ENCODE peak calls at places on chromosomes 4 and X, in six cellular contexts. One of them, this sample, is unnamed.
A peak's percentile ranks its signal among the peaks of the same experiment; 100 is the strongest.

GRCh38 chrX:21717802-21718201 is 40.1 kb downstream of the SMPX start:
- DNase-seq in H1: no peak
- DNase-seq in H9: no peak
- DNase-seq in neuronal stem cell: no peak
- DNase-seq in mesenchymal stem cell: no peak
- DNase-seq in IMR-90: no peak
- DNase-seq in this sample: no peak

GRCh38 chrX:56763556-56764152 is 34.6 kb downstream of the NBDY start:
- DNase-seq in H1: peak; percentile 41
- DNase-seq in H9: peak; percentile 31
- DNase-seq in neuronal stem cell: no peak
- DNase-seq in mesenchymal stem cell: no peak
- DNase-seq in IMR-90: peak; percentile 75
- DNase-seq in this sample: no peak

GRCh38 chr4:88283661-88284377 is 542 bp downstream of the PPM1K start:
- DNase-seq in H1: peak; percentile 70
- DNase-seq in H9: peak; percentile 62
- DNase-seq in neuronal stem cell: peak; percentile 67
- DNase-seq in mesenchymal stem cell: peak; percentile 88
- DNase-seq in IMR-90: peak; percentile 50
- DNase-seq in this sample: peak; percentile 78

GRCh38 chr4:113872426-113873260 is 106.8 kb downstream of the ARSJ start:
- DNase-seq in H1: no peak
- DNase-seq in H9: no peak
- DNase-seq in neuronal stem cell: no peak
- DNase-seq in mesenchymal stem cell: no peak
- DNase-seq in IMR-90: peak; percentile 22
- DNase-seq in this sample: peak; percentile 68

GRCh38 chr4:158760866-158761265 is 8.0 kb upstream of the FNIP2 start:
- DNase-seq in H1: no peak
- DNase-seq in H9: no peak
- DNase-seq in neuronal stem cell: no peak
- DNase-seq in mesenchymal stem cell: no peak
- DNase-seq in IMR-90: peak; percentile 64
- DNase-seq in this sample: no peak

GRCh38 chr4:131091896-131092295 is 1995.9 kb downstream of the C4orf33 start:
- DNase-seq in H1: no peak
- DNase-seq in H9: no peak
- DNase-seq in neuronal stem cell: peak; percentile 24
- DNase-seq in mesenchymal stem cell: peak; percentile 68
- DNase-seq in IMR-90: peak; percentile 4
- DNase-seq in this sample: peak; percentile 53

GRCh38 chr4:185811509-185812364 is at the start of gene SORBS2:
- DNase-seq in H1: no peak
- DNase-seq in H9: no peak
- DNase-seq in neuronal stem cell: no peak
- DNase-seq in mesenchymal stem cell: peak; percentile 41
- DNase-seq in IMR-90: peak; percentile 25
- DNase-seq in this sample: peak; percentile 88

GRCh38 chrX:114800719-114801118 is 216.7 kb downstream of the IL13RA2 start:
- DNase-seq in H1: no peak
- DNase-seq in H9: no peak
- DNase-seq in neuronal stem cell: no peak
- DNase-seq in mesenchymal stem cell: peak; percentile 53
- DNase-seq in IMR-90: peak; percentile 12
- DNase-seq in this sample: no peak

GRCh38 chr4:100391913-100392312 is 125.9 kb downstream of the EMCN start:
- DNase-seq in H1: no peak
- DNase-seq in H9: no peak
- DNase-seq in neuronal stem cell: no peak
- DNase-seq in mesenchymal stem cell: peak; percentile 60
- DNase-seq in IMR-90: peak; percentile 43
- DNase-seq in this sample: no peak

GRCh38 chr4:3877236-3877635 is 111.1 kb downstream of the ADRA2C start:
- DNase-seq in H1: no peak
- DNase-seq in H9: no peak
- DNase-seq in neuronal stem cell: no peak
- DNase-seq in mesenchymal stem cell: no peak
- DNase-seq in IMR-90: no peak
- DNase-seq in this sample: no peak

GRCh38 chrX:120749141-120749846 is 119.4 kb upstream of the C1GALT1C1 start:
- DNase-seq in H1: no peak
- DNase-seq in H9: no peak
- DNase-seq in neuronal stem cell: no peak
- DNase-seq in mesenchymal stem cell: no peak
- DNase-seq in IMR-90: no peak
- DNase-seq in this sample: no peak

GRCh38 chr4:7121174-7121573 is 53.3 kb upstream of the GRPEL1 start:
- DNase-seq in H1: no peak
- DNase-seq in H9: no peak
- DNase-seq in neuronal stem cell: no peak
- DNase-seq in mesenchymal stem cell: no peak
- DNase-seq in IMR-90: no peak
- DNase-seq in this sample: no peak

GRCh38 chrX:70482300-70482699 is 37.7 kb downstream of the DLG3 start:
- DNase-seq in H1: no peak
- DNase-seq in H9: no peak
- DNase-seq in neuronal stem cell: no peak
- DNase-seq in mesenchymal stem cell: no peak
- DNase-seq in IMR-90: no peak
- DNase-seq in this sample: no peak

GRCh38 chr4:182478475-182478874 is 235.3 kb downstream of the TENM3 start:
- DNase-seq in H1: no peak
- DNase-seq in H9: no peak
- DNase-seq in neuronal stem cell: no peak
- DNase-seq in mesenchymal stem cell: peak; percentile 43
- DNase-seq in IMR-90: peak; percentile 59
- DNase-seq in this sample: peak; percentile 47

GRCh38 chr4:140286503-140286902 is 86.9 kb upstream of the SCOC start:
- DNase-seq in H1: no peak
- DNase-seq in H9: no peak
- DNase-seq in neuronal stem cell: no peak
- DNase-seq in mesenchymal stem cell: no peak
- DNase-seq in IMR-90: no peak
- DNase-seq in this sample: no peak

GRCh38 chr4:73828945-73829344 is 7.5 kb upstream of the CXCL6 start:
- DNase-seq in H1: no peak
- DNase-seq in H9: no peak
- DNase-seq in neuronal stem cell: no peak
- DNase-seq in mesenchymal stem cell: no peak
- DNase-seq in IMR-90: peak; percentile 53
- DNase-seq in this sample: no peak

GRCh38 chr4:177596035-177596434 is 153.8 kb upstream of the AGA start:
- DNase-seq in H1: no peak
- DNase-seq in H9: peak; percentile 84
- DNase-seq in neuronal stem cell: no peak
- DNase-seq in mesenchymal stem cell: peak; percentile 85
- DNase-seq in IMR-90: peak; percentile 85
- DNase-seq in this sample: peak; percentile 91

GRCh38 chr4:104964387-104965175 is 182.1 kb upstream of the TET2 start:
- DNase-seq in H1: no peak
- DNase-seq in H9: no peak
- DNase-seq in neuronal stem cell: no peak
- DNase-seq in mesenchymal stem cell: no peak
- DNase-seq in IMR-90: no peak
- DNase-seq in this sample: no peak

GRCh38 chr4:122823476-122823875 is 3.2 kb upstream of the FGF2 start:
- DNase-seq in H1: no peak
- DNase-seq in H9: no peak
- DNase-seq in neuronal stem cell: no peak
- DNase-seq in mesenchymal stem cell: no peak
- DNase-seq in IMR-90: no peak
- DNase-seq in this sample: no peak

GRCh38 chr4:77819409-77819835 is 254 bp upstream of the CNOT6L start:
- DNase-seq in H1: no peak
- DNase-seq in H9: peak; percentile 32
- DNase-seq in neuronal stem cell: no peak
- DNase-seq in mesenchymal stem cell: peak; percentile 30
- DNase-seq in IMR-90: no peak
- DNase-seq in this sample: no peak

GRCh38 chr4:21778702-21779101 is 169.9 kb downstream of the KCNIP4 start:
- DNase-seq in H1: no peak
- DNase-seq in H9: no peak
- DNase-seq in neuronal stem cell: no peak
- DNase-seq in mesenchymal stem cell: no peak
- DNase-seq in IMR-90: no peak
- DNase-seq in this sample: no peak

GRCh38 chr4:114180481-114180880 is 201.0 kb upstream of the ARSJ start:
- DNase-seq in H1: peak; percentile 61
- DNase-seq in H9: peak; percentile 79
- DNase-seq in neuronal stem cell: peak; percentile 32
- DNase-seq in mesenchymal stem cell: peak; percentile 72
- DNase-seq in IMR-90: peak; percentile 85
- DNase-seq in this sample: peak; percentile 87

GRCh38 chr4:185470503-185471195 is 884 bp downstream of the CCDC110 start:
- DNase-seq in H1: peak; percentile 71
- DNase-seq in H9: peak; percentile 55
- DNase-seq in neuronal stem cell: peak; percentile 15
- DNase-seq in mesenchymal stem cell: peak; percentile 26
- DNase-seq in IMR-90: peak; percentile 12
- DNase-seq in this sample: peak; percentile 50

GRCh38 chr4:137663376-137664054 is 131.2 kb upstream of the PCDH18 start:
- DNase-seq in H1: no peak
- DNase-seq in H9: no peak
- DNase-seq in neuronal stem cell: no peak
- DNase-seq in mesenchymal stem cell: peak; percentile 37
- DNase-seq in IMR-90: no peak
- DNase-seq in this sample: no peak

GRCh38 chr4:89249716-89250361 is 57.8 kb downstream of the GPRIN3 start:
- DNase-seq in H1: no peak
- DNase-seq in H9: no peak
- DNase-seq in neuronal stem cell: no peak
- DNase-seq in mesenchymal stem cell: no peak
- DNase-seq in IMR-90: no peak
- DNase-seq in this sample: peak; percentile 50

GRCh38 chrX:52082578-52082977 is 13.6 kb upstream of the MAGED4B start:
- DNase-seq in H1: no peak
- DNase-seq in H9: no peak
- DNase-seq in neuronal stem cell: no peak
- DNase-seq in mesenchymal stem cell: peak; percentile 31
- DNase-seq in IMR-90: no peak
- DNase-seq in this sample: no peak

GRCh38 chrX:109954955-109955354 is 48.0 kb upstream of the TMEM164 start:
- DNase-seq in H1: no peak
- DNase-seq in H9: no peak
- DNase-seq in neuronal stem cell: no peak
- DNase-seq in mesenchymal stem cell: no peak
- DNase-seq in IMR-90: no peak
- DNase-seq in this sample: no peak

GRCh38 chrX:5829060-5829459 is 399.6 kb downstream of the NLGN4X start:
- DNase-seq in H1: no peak
- DNase-seq in H9: no peak
- DNase-seq in neuronal stem cell: no peak
- DNase-seq in mesenchymal stem cell: no peak
- DNase-seq in IMR-90: no peak
- DNase-seq in this sample: no peak

GRCh38 chrX:100417671-100418070 is 7.6 kb upstream of the PCDH19 start:
- DNase-seq in H1: no peak
- DNase-seq in H9: no peak
- DNase-seq in neuronal stem cell: no peak
- DNase-seq in mesenchymal stem cell: no peak
- DNase-seq in IMR-90: no peak
- DNase-seq in this sample: no peak
- H2BK15ac ChIP-seq in H1: no peak overlapping the region
- H2BK15ac ChIP-seq in H9: no peak overlapping the region
- H2BK15ac ChIP-seq in neuronal stem cell: no peak overlapping the region
- H2BK15ac ChIP-seq in mesenchymal stem cell: no peak overlapping the region
- H2BK15ac ChIP-seq in IMR-90: no peak overlapping the region
- H2BK15ac ChIP-seq in this sample: no peak overlapping the region

GRCh38 chrX:32397562-32398216 is 813.7 kb downstream of the DMD start:
- DNase-seq in H1: no peak
- DNase-seq in H9: no peak
- DNase-seq in neuronal stem cell: no peak
- DNase-seq in mesenchymal stem cell: no peak
- DNase-seq in IMR-90: no peak
- DNase-seq in this sample: no peak
- H2BK15ac ChIP-seq in H1: no peak overlapping the region
- H2BK15ac ChIP-seq in H9: no peak overlapping the region
- H2BK15ac ChIP-seq in neuronal stem cell: no peak overlapping the region
- H2BK15ac ChIP-seq in mesenchymal stem cell: no peak overlapping the region
- H2BK15ac ChIP-seq in IMR-90: no peak overlapping the region
- H2BK15ac ChIP-seq in this sample: no peak overlapping the region

GRCh38 chr4:47968847-47969246 is 47.6 kb downstream of the CNGA1 start:
- DNase-seq in H1: no peak
- DNase-seq in H9: no peak
- DNase-seq in neuronal stem cell: no peak
- DNase-seq in mesenchymal stem cell: no peak
- DNase-seq in IMR-90: no peak
- DNase-seq in this sample: no peak

GRCh38 chr4:47972181-47972580 is 44.3 kb downstream of the CNGA1 start:
- DNase-seq in H1: no peak
- DNase-seq in H9: no peak
- DNase-seq in neuronal stem cell: no peak
- DNase-seq in mesenchymal stem cell: no peak
- DNase-seq in IMR-90: no peak
- DNase-seq in this sample: no peak

DNA sequence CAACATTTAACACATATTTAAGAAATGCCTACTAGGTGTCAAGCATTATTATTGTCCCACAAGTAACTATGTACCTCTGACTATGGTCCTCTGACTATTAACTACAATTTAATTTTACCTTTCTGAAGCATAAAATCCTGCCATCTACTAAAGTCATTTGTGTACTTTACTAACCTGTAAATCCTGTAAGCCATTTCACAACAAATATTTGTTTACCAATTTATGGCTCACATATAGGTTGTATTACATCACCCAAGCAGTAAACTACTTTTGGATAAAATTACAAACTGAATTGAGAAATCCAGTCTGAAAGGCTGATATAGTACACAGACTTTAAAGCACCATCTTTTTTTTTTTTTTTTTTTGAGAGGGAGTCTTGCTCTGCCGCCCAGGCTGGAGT is 43.8 kb downstream of the CNGA1 start:
- DNase-seq in H1: no peak
- DNase-seq in H9: no peak
- DNase-seq in neuronal stem cell: no peak
- DNase-seq in mesenchymal stem cell: no peak
- DNase-seq in IMR-90: no peak
- DNase-seq in this sample: no peak
- H2BK15ac ChIP-seq in H1: no peak overlapping the region
- H2BK15ac ChIP-seq in H9: no peak overlapping the region
- H2BK15ac ChIP-seq in neuronal stem cell: no peak overlapping the region
- H2BK15ac ChIP-seq in mesenchymal stem cell: no peak overlapping the region
- H2BK15ac ChIP-seq in IMR-90: no peak overlapping the region
- H2BK15ac ChIP-seq in this sample: no peak overlapping the region

GRCh38 chrX:111784667-111785066 is 91.3 kb upstream of the TRPC5OS start:
- DNase-seq in H1: no peak
- DNase-seq in H9: no peak
- DNase-seq in neuronal stem cell: no peak
- DNase-seq in mesenchymal stem cell: no peak
- DNase-seq in IMR-90: no peak
- DNase-seq in this sample: no peak

DNA sequence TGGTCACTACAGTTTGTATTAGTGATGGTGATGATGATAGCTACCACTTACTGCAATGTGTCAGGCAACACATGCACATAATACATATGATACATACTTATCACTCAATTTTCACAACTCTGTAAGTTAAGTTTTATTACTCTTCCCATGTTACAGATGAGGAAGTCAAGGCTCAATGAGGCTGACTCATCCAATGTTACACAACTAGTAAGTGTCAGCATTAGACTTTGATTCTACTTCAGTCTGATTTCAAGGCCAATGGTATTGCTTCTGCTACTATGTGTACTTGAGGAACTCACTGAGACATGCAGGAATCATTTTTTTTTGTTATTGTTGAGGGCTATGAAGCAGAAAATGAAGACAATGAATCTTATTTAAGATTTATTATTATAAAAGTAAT is 96.4 kb upstream of the TRPC5OS start:
- DNase-seq in H1: no peak
- DNase-seq in H9: no peak
- DNase-seq in neuronal stem cell: no peak
- DNase-seq in mesenchymal stem cell: no peak
- DNase-seq in IMR-90: no peak
- DNase-seq in this sample: no peak
- H2BK15ac ChIP-seq in H1: no peak overlapping the region
- H2BK15ac ChIP-seq in H9: no peak overlapping the region
- H2BK15ac ChIP-seq in neuronal stem cell: no peak overlapping the region
- H2BK15ac ChIP-seq in mesenchymal stem cell: no peak overlapping the region
- H2BK15ac ChIP-seq in IMR-90: no peak overlapping the region
- H2BK15ac ChIP-seq in this sample: no peak overlapping the region